ENCODE peak calls at places on chromosomes 2 and 18, in five cellular contexts. E is substantia nigra; F is psoas muscle; N is COR-L47; S is activated CD4-positive, alpha-beta T cell treated with anti-CD3 and anti-CD28 coated beads, Interleukin-2, amount 50 U/mL, for 48 hours. U is an unnamed sample.

GRCh38 chr2:102063948-102064678 is 72.4 kb downstream of the IL1R2 start:
- DNase-seq in E (peak; percentile 20), F (peak; percentile 92), N (no peak), S (peak; percentile 68), U (peak; percentile 95)

GRCh38 chr18:75161629-75162028 is 47.3 kb downstream of the PTGR3 start:
- DNase-seq in E (peak; percentile 32), F (peak; percentile 35), N (peak; percentile 89), S (peak; percentile 9), U (no peak)

GRCh38 chr2:72993147-72993546 is 75.8 kb downstream of the EMX1 start:
- DNase-seq in E (peak; percentile 28), F (no peak), N (no peak), S (peak; percentile 34), U (no peak)

GRCh38 chr2:237980751-237981150 is 13.9 kb downstream of the UBE2F start:
- DNase-seq in E (no peak), F (no peak), N (no peak), S (peak; percentile 51), U (no peak)

GRCh38 chr18:65620076-65620696 is 130.6 kb upstream of the CDH7 start:
- DNase-seq in E (no peak), F (no peak), N (no peak), S (no peak), U (no peak)

GRCh38 chr2:10346929-10347558 is 44.3 kb downstream of the HPCAL1 start:
- DNase-seq in E (no peak), F (no peak), N (no peak), S (peak; percentile 27), U (no peak)

GRCh38 chr18:52175406-52175805 is 164.6 kb upstream of the DCC start:
- DNase-seq in E (no peak), F (no peak), N (no peak), S (no peak), U (no peak)

GRCh38 chr2:33134086-33134763 is 187.5 kb downstream of the LTBP1 start:
- DNase-seq in E (peak; percentile 35), F (peak; percentile 65), N (no peak), S (no peak), U (peak; percentile 72)

GRCh38 chr2:225122582-225123486 is 80.6 kb upstream of the DOCK10 start:
- DNase-seq in E (peak; percentile 1), F (no peak), N (peak; percentile 9), S (peak; percentile 36), U (no peak)

GRCh38 chr18:54801374-54801773 is 26.9 kb upstream of the RAB27B start:
- DNase-seq in E (no peak), F (no peak), N (no peak), S (no peak), U (no peak)

U was measured in uterus.